ENCODE peak calls at places on chromosomes 12 and 14, in nine cellular contexts. One of them, this sample, is unnamed.

GRCh38 chr14:76662580-76662979 is 98.7 kb upstream of the VASH1 start:
- DNase-seq in ovary: no peak
- DNase-seq in naive B cell: no peak
- DNase-seq in pulmonary artery endothelial cell: no peak
- DNase-seq in activated gamma-delta T cell treated with Interleukin-2 at 50 U/mL for 16 hours: no peak
- DNase-seq in LHCN-M2: no peak
- DNase-seq in RWPE1: no peak
- DNase-seq in T-helper 2 cell: no peak
- DNase-seq in HuH-7: no peak
- DNase-seq in this sample: no peak

GRCh38 chr12:52023182-52023975 is 16.6 kb downstream of the TAMALIN start:
- DNase-seq in ovary: peak
- DNase-seq in naive B cell: peak
- DNase-seq in pulmonary artery endothelial cell: no peak
- DNase-seq in activated gamma-delta T cell treated with Interleukin-2 at 50 U/mL for 16 hours: peak
- DNase-seq in LHCN-M2: peak
- DNase-seq in RWPE1: peak
- DNase-seq in T-helper 2 cell: peak
- DNase-seq in HuH-7: peak
- DNase-seq in this sample: peak

GRCh38 chr12:33044447-33044846 is 147.9 kb upstream of the PKP2 start:
- DNase-seq in ovary: no peak
- DNase-seq in naive B cell: no peak
- DNase-seq in pulmonary artery endothelial cell: no peak
- DNase-seq in activated gamma-delta T cell treated with Interleukin-2 at 50 U/mL for 16 hours: no peak
- DNase-seq in LHCN-M2: peak
- DNase-seq in RWPE1: no peak
- DNase-seq in T-helper 2 cell: no peak
- DNase-seq in HuH-7: no peak
- DNase-seq in this sample: no peak

GRCh38 chr12:42936991-42937390 is 347.4 kb upstream of the PRICKLE1 start:
- DNase-seq in ovary: no peak
- DNase-seq in naive B cell: no peak
- DNase-seq in pulmonary artery endothelial cell: no peak
- DNase-seq in activated gamma-delta T cell treated with Interleukin-2 at 50 U/mL for 16 hours: no peak
- DNase-seq in LHCN-M2: peak
- DNase-seq in RWPE1: no peak
- DNase-seq in T-helper 2 cell: no peak
- DNase-seq in HuH-7: no peak
- DNase-seq in this sample: no peak

GRCh38 chr12:90460681-90461080 is 494.3 kb downstream of the CCER1 start:
- DNase-seq in ovary: no peak
- DNase-seq in naive B cell: no peak
- DNase-seq in pulmonary artery endothelial cell: no peak
- DNase-seq in activated gamma-delta T cell treated with Interleukin-2 at 50 U/mL for 16 hours: no peak
- DNase-seq in LHCN-M2: no peak
- DNase-seq in RWPE1: no peak
- DNase-seq in T-helper 2 cell: no peak
- DNase-seq in HuH-7: no peak
- DNase-seq in this sample: no peak

GRCh38 chr14:70955543-70956480 is 48.6 kb downstream of the PCNX1 start:
- DNase-seq in ovary: no peak
- DNase-seq in naive B cell: peak
- DNase-seq in pulmonary artery endothelial cell: no peak
- DNase-seq in activated gamma-delta T cell treated with Interleukin-2 at 50 U/mL for 16 hours: peak
- DNase-seq in LHCN-M2: peak
- DNase-seq in RWPE1: peak
- DNase-seq in T-helper 2 cell: no peak
- DNase-seq in HuH-7: no peak
- DNase-seq in this sample: no peak

GRCh38 chr12:124814741-124815613 is 48.7 kb downstream of the SCARB1 start:
- DNase-seq in ovary: no peak
- DNase-seq in naive B cell: no peak
- DNase-seq in pulmonary artery endothelial cell: no peak
- DNase-seq in activated gamma-delta T cell treated with Interleukin-2 at 50 U/mL for 16 hours: no peak
- DNase-seq in LHCN-M2: no peak
- DNase-seq in RWPE1: no peak
- DNase-seq in T-helper 2 cell: no peak
- DNase-seq in HuH-7: peak
- DNase-seq in this sample: no peak

GRCh38 chr14:94113908-94114588 is 3.5 kb downstream of the IFI27 start:
- DNase-seq in ovary: no peak
- DNase-seq in naive B cell: no peak
- DNase-seq in pulmonary artery endothelial cell: no peak
- DNase-seq in activated gamma-delta T cell treated with Interleukin-2 at 50 U/mL for 16 hours: no peak
- DNase-seq in LHCN-M2: no peak
- DNase-seq in RWPE1: no peak
- DNase-seq in T-helper 2 cell: no peak
- DNase-seq in HuH-7: no peak
- DNase-seq in this sample: no peak

GRCh38 chr12:117485984-117486839 is 124.8 kb upstream of the NOS1 start:
- DNase-seq in ovary: no peak
- DNase-seq in naive B cell: no peak
- DNase-seq in pulmonary artery endothelial cell: no peak
- DNase-seq in activated gamma-delta T cell treated with Interleukin-2 at 50 U/mL for 16 hours: no peak
- DNase-seq in LHCN-M2: no peak
- DNase-seq in RWPE1: no peak
- DNase-seq in T-helper 2 cell: no peak
- DNase-seq in HuH-7: no peak
- DNase-seq in this sample: no peak

GRCh38 chr14:94571395-94571794 is 9.8 kb upstream of the SERPINA5 start:
- DNase-seq in ovary: peak
- DNase-seq in naive B cell: no peak
- DNase-seq in pulmonary artery endothelial cell: no peak
- DNase-seq in activated gamma-delta T cell treated with Interleukin-2 at 50 U/mL for 16 hours: no peak
- DNase-seq in LHCN-M2: no peak
- DNase-seq in RWPE1: no peak
- DNase-seq in T-helper 2 cell: no peak
- DNase-seq in HuH-7: no peak
- DNase-seq in this sample: no peak

GRCh38 chr14:91830777-91831176 is 36.6 kb downstream of the TC2N start:
- DNase-seq in ovary: no peak
- DNase-seq in naive B cell: no peak
- DNase-seq in pulmonary artery endothelial cell: no peak
- DNase-seq in activated gamma-delta T cell treated with Interleukin-2 at 50 U/mL for 16 hours: no peak
- DNase-seq in LHCN-M2: no peak
- DNase-seq in RWPE1: no peak
- DNase-seq in T-helper 2 cell: no peak
- DNase-seq in HuH-7: no peak
- DNase-seq in this sample: no peak

GRCh38 chr12:69239922-69240624 is 704 bp downstream of the CPSF6 start:
- DNase-seq in ovary: peak
- DNase-seq in naive B cell: peak
- DNase-seq in pulmonary artery endothelial cell: no peak
- DNase-seq in activated gamma-delta T cell treated with Interleukin-2 at 50 U/mL for 16 hours: peak
- DNase-seq in LHCN-M2: peak
- DNase-seq in RWPE1: peak
- DNase-seq in T-helper 2 cell: peak
- DNase-seq in HuH-7: peak
- DNase-seq in this sample: peak

GRCh38 chr14:64501326-64502171 is 2.1 kb downstream of the ZBTB25 start:
- DNase-seq in ovary: peak
- DNase-seq in naive B cell: no peak
- DNase-seq in pulmonary artery endothelial cell: no peak
- DNase-seq in activated gamma-delta T cell treated with Interleukin-2 at 50 U/mL for 16 hours: no peak
- DNase-seq in LHCN-M2: peak
- DNase-seq in RWPE1: no peak
- DNase-seq in T-helper 2 cell: no peak
- DNase-seq in HuH-7: peak
- DNase-seq in this sample: no peak

GRCh38 chr12:131832393-131833231 is 4.4 kb downstream of the MMP17 start:
- DNase-seq in ovary: peak
- DNase-seq in naive B cell: no peak
- DNase-seq in pulmonary artery endothelial cell: no peak
- DNase-seq in activated gamma-delta T cell treated with Interleukin-2 at 50 U/mL for 16 hours: no peak
- DNase-seq in LHCN-M2: peak
- DNase-seq in RWPE1: no peak
- DNase-seq in T-helper 2 cell: no peak
- DNase-seq in HuH-7: no peak
- DNase-seq in this sample: no peak

GRCh38 chr12:14650791-14651190 is 45.6 kb downstream of the GUCY2C start:
- DNase-seq in ovary: no peak
- DNase-seq in naive B cell: no peak
- DNase-seq in pulmonary artery endothelial cell: no peak
- DNase-seq in activated gamma-delta T cell treated with Interleukin-2 at 50 U/mL for 16 hours: no peak
- DNase-seq in LHCN-M2: no peak
- DNase-seq in RWPE1: no peak
- DNase-seq in T-helper 2 cell: no peak
- DNase-seq in HuH-7: no peak
- DNase-seq in this sample: no peak